ENCODE peak calls at places on chromosome 5, in eight cellular contexts. One of them, this sample, is unnamed.

GRCh38 chr5:173884402-173885053 is 3.6 kb upstream of the CPEB4 start:
- DNase-seq in sigmoid colon: no peak
- DNase-seq in K562: peak; percentile 51
- DNase-seq in upper lobe of left lung: no peak
- DNase-seq in transverse colon: peak; percentile 77
- DNase-seq in endothelial cell of umbilical vein: no peak
- DNase-seq in prostate gland: no peak
- DNase-seq in esophagus muscularis mucosa: no peak
- DNase-seq in this sample: no peak

GRCh38 chr5:147628054-147628895 is 118.4 kb upstream of the DPYSL3 start:
- DNase-seq in sigmoid colon: no peak
- DNase-seq in K562: peak; percentile 23
- DNase-seq in upper lobe of left lung: no peak
- DNase-seq in transverse colon: peak; percentile 61
- DNase-seq in endothelial cell of umbilical vein: peak; percentile 76
- DNase-seq in prostate gland: peak; percentile 60
- DNase-seq in esophagus muscularis mucosa: no peak
- DNase-seq in this sample: peak; percentile 53

GRCh38 chr5:132009706-132010405 is 1.6 kb downstream of the ACSL6 start:
- DNase-seq in sigmoid colon: peak; percentile 26
- DNase-seq in K562: no peak
- DNase-seq in upper lobe of left lung: no peak
- DNase-seq in transverse colon: no peak
- DNase-seq in endothelial cell of umbilical vein: no peak
- DNase-seq in prostate gland: no peak
- DNase-seq in esophagus muscularis mucosa: no peak
- DNase-seq in this sample: no peak

GRCh38 chr5:95619096-95619495 is 791 bp upstream of the GPR150 start:
- DNase-seq in sigmoid colon: no peak
- DNase-seq in K562: no peak
- DNase-seq in upper lobe of left lung: no peak
- DNase-seq in transverse colon: no peak
- DNase-seq in endothelial cell of umbilical vein: peak; percentile 45
- DNase-seq in prostate gland: no peak
- DNase-seq in esophagus muscularis mucosa: no peak
- DNase-seq in this sample: no peak

GRCh38 chr5:40486437-40487270 is 193.1 kb upstream of the PTGER4 start:
- DNase-seq in sigmoid colon: no peak
- DNase-seq in K562: no peak
- DNase-seq in upper lobe of left lung: no peak
- DNase-seq in transverse colon: no peak
- DNase-seq in endothelial cell of umbilical vein: no peak
- DNase-seq in prostate gland: no peak
- DNase-seq in esophagus muscularis mucosa: no peak
- DNase-seq in this sample: no peak

GRCh38 chr5:115626444-115626823 is 598 bp upstream of the TMED7 start:
- DNase-seq in sigmoid colon: no peak
- DNase-seq in K562: peak; percentile 21
- DNase-seq in upper lobe of left lung: no peak
- DNase-seq in transverse colon: no peak
- DNase-seq in endothelial cell of umbilical vein: no peak
- DNase-seq in prostate gland: no peak
- DNase-seq in esophagus muscularis mucosa: peak; percentile 92
- DNase-seq in this sample: peak; percentile 22

GRCh38 chr5:31825775-31826068 is 186.8 kb downstream of the PDZD2 start:
- DNase-seq in sigmoid colon: no peak
- DNase-seq in K562: no peak
- DNase-seq in upper lobe of left lung: no peak
- DNase-seq in transverse colon: no peak
- DNase-seq in endothelial cell of umbilical vein: no peak
- DNase-seq in prostate gland: no peak
- DNase-seq in esophagus muscularis mucosa: no peak
- DNase-seq in this sample: no peak

GRCh38 chr5:37834542-37835399 is 5.1 kb downstream of the GDNF start:
- DNase-seq in sigmoid colon: peak; percentile 74
- DNase-seq in K562: no peak
- DNase-seq in upper lobe of left lung: peak; percentile 82
- DNase-seq in transverse colon: no peak
- DNase-seq in endothelial cell of umbilical vein: no peak
- DNase-seq in prostate gland: no peak
- DNase-seq in esophagus muscularis mucosa: no peak
- DNase-seq in this sample: no peak

GRCh38 chr5:41636605-41637004 is 126.2 kb upstream of the PLCXD3 start:
- DNase-seq in sigmoid colon: no peak
- DNase-seq in K562: peak; percentile 27
- DNase-seq in upper lobe of left lung: no peak
- DNase-seq in transverse colon: no peak
- DNase-seq in endothelial cell of umbilical vein: peak; percentile 8
- DNase-seq in prostate gland: no peak
- DNase-seq in esophagus muscularis mucosa: no peak
- DNase-seq in this sample: no peak

GRCh38 chr5:33438996-33439395 is 1.8 kb upstream of the TARS1 start:
- DNase-seq in sigmoid colon: no peak
- DNase-seq in K562: no peak
- DNase-seq in upper lobe of left lung: no peak
- DNase-seq in transverse colon: no peak
- DNase-seq in endothelial cell of umbilical vein: no peak
- DNase-seq in prostate gland: no peak
- DNase-seq in esophagus muscularis mucosa: no peak
- DNase-seq in this sample: no peak

GRCh38 chr5:123422433-123423277 is 548 bp downstream of the CEP120 start:
- DNase-seq in sigmoid colon: no peak
- DNase-seq in K562: no peak
- DNase-seq in upper lobe of left lung: no peak
- DNase-seq in transverse colon: no peak
- DNase-seq in endothelial cell of umbilical vein: peak; percentile 64
- DNase-seq in prostate gland: peak; percentile 11
- DNase-seq in esophagus muscularis mucosa: no peak
- DNase-seq in this sample: peak; percentile 18

GRCh38 chr5:13278148-13278547 is 666.3 kb downstream of the DNAH5 start:
- DNase-seq in sigmoid colon: no peak
- DNase-seq in K562: peak; percentile 22
- DNase-seq in upper lobe of left lung: no peak
- DNase-seq in transverse colon: no peak
- DNase-seq in endothelial cell of umbilical vein: no peak
- DNase-seq in prostate gland: no peak
- DNase-seq in esophagus muscularis mucosa: no peak
- DNase-seq in this sample: no peak

GRCh38 chr5:83472508-83473343 is 1.2 kb downstream of the VCAN start:
- DNase-seq in sigmoid colon: peak; percentile 83
- DNase-seq in K562: peak; percentile 12
- DNase-seq in upper lobe of left lung: peak; percentile 88
- DNase-seq in transverse colon: peak; percentile 16
- DNase-seq in endothelial cell of umbilical vein: no peak
- DNase-seq in prostate gland: no peak
- DNase-seq in esophagus muscularis mucosa: no peak
- DNase-seq in this sample: no peak

GRCh38 chr5:169157064-169157463 is 143.9 kb downstream of the SLIT3 start:
- DNase-seq in sigmoid colon: no peak
- DNase-seq in K562: no peak
- DNase-seq in upper lobe of left lung: no peak
- DNase-seq in transverse colon: no peak
- DNase-seq in endothelial cell of umbilical vein: no peak
- DNase-seq in prostate gland: no peak
- DNase-seq in esophagus muscularis mucosa: no peak
- DNase-seq in this sample: no peak

GRCh38 chr5:157447246-157447645 is 12.8 kb upstream of the NIPAL4 start:
- DNase-seq in sigmoid colon: no peak
- DNase-seq in K562: no peak
- DNase-seq in upper lobe of left lung: peak; percentile 64
- DNase-seq in transverse colon: peak; percentile 76
- DNase-seq in endothelial cell of umbilical vein: no peak
- DNase-seq in prostate gland: peak; percentile 52
- DNase-seq in esophagus muscularis mucosa: no peak
- DNase-seq in this sample: no peak

GRCh38 chr5:10301842-10302610 is 5.7 kb downstream of the CMBL start:
- DNase-seq in sigmoid colon: peak; percentile 84
- DNase-seq in K562: no peak
- DNase-seq in upper lobe of left lung: peak; percentile 87
- DNase-seq in transverse colon: peak; percentile 94
- DNase-seq in endothelial cell of umbilical vein: no peak
- DNase-seq in prostate gland: peak; percentile 91
- DNase-seq in esophagus muscularis mucosa: no peak
- DNase-seq in this sample: no peak

GRCh38 chr5:147140558-147140957 is 94.3 kb upstream of the STK32A start:
- DNase-seq in sigmoid colon: no peak
- DNase-seq in K562: no peak
- DNase-seq in upper lobe of left lung: no peak
- DNase-seq in transverse colon: no peak
- DNase-seq in endothelial cell of umbilical vein: no peak
- DNase-seq in prostate gland: no peak
- DNase-seq in esophagus muscularis mucosa: no peak
- DNase-seq in this sample: no peak

GRCh38 chr5:673140-673836 is 19.9 kb downstream of the TPPP start:
- DNase-seq in sigmoid colon: peak; percentile 63
- DNase-seq in K562: no peak
- DNase-seq in upper lobe of left lung: peak; percentile 68
- DNase-seq in transverse colon: no peak
- DNase-seq in endothelial cell of umbilical vein: no peak
- DNase-seq in prostate gland: no peak
- DNase-seq in esophagus muscularis mucosa: no peak
- DNase-seq in this sample: no peak

GRCh38 chr5:179800696-179801201 is 5.9 kb downstream of the MGAT4B start:
- DNase-seq in sigmoid colon: peak; percentile 68
- DNase-seq in K562: peak; percentile 53
- DNase-seq in upper lobe of left lung: no peak
- DNase-seq in transverse colon: no peak
- DNase-seq in endothelial cell of umbilical vein: no peak
- DNase-seq in prostate gland: no peak
- DNase-seq in esophagus muscularis mucosa: no peak
- DNase-seq in this sample: no peak

GRCh38 chr5:179801304-179802206 is 5.1 kb downstream of the MGAT4B start:
- DNase-seq in sigmoid colon: peak; percentile 91
- DNase-seq in K562: peak; percentile 59
- DNase-seq in upper lobe of left lung: peak; percentile 90
- DNase-seq in transverse colon: peak; percentile 88
- DNase-seq in endothelial cell of umbilical vein: peak; percentile 63
- DNase-seq in prostate gland: peak; percentile 60
- DNase-seq in esophagus muscularis mucosa: no peak
- DNase-seq in this sample: no peak

GRCh38 chr5:179799644-179799973 is 5.8 kb downstream of the LTC4S start:
- DNase-seq in sigmoid colon: peak; percentile 61
- DNase-seq in K562: no peak
- DNase-seq in upper lobe of left lung: no peak
- DNase-seq in transverse colon: no peak
- DNase-seq in endothelial cell of umbilical vein: no peak
- DNase-seq in prostate gland: no peak
- DNase-seq in esophagus muscularis mucosa: no peak
- DNase-seq in this sample: no peak

GRCh38 chr5:179798771-179799643 is 5.2 kb downstream of the LTC4S start:
- DNase-seq in sigmoid colon: peak; percentile 63
- DNase-seq in K562: no peak
- DNase-seq in upper lobe of left lung: no peak
- DNase-seq in transverse colon: no peak
- DNase-seq in endothelial cell of umbilical vein: no peak
- DNase-seq in prostate gland: no peak
- DNase-seq in esophagus muscularis mucosa: no peak
- DNase-seq in this sample: no peak

DNA sequence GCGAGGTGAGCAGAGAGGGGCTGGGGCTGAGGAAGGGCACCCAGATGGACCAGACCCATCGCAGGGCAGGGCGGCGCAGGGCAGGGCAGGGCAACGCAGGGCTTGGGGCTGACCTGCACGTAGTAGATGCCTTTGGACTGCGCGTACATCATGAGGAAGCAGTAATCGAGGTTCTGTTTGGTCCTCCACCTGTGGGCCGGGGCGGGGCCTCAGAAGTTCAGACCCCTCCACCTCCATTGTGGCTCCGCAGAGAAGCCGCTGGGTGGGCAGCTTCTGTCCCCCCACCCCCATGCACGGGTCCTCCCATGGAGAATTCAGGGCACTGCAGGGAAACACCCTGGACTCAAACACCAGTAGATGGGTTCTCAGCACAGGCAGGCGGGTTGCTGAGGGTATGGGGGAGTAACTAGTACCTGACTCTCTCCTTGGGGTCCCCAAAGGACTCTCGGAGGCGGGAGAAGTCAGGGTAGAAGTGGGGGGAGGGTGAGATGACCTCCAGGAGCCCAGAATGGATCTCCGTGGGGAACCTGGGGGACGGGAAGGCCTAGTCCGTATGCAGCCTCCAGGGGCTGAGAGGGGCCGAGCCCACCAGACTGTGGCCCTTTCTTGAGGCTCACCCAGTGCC is 6.4 kb downstream of the LTC4S start:
- DNase-seq in sigmoid colon: peak; percentile 59
- DNase-seq in K562: no peak
- DNase-seq in upper lobe of left lung: peak; percentile 69
- DNase-seq in transverse colon: no peak
- DNase-seq in endothelial cell of umbilical vein: no peak
- DNase-seq in prostate gland: no peak
- DNase-seq in esophagus muscularis mucosa: no peak
- DNase-seq in this sample: no peak
- H3K4me1 ChIP-seq in sigmoid colon: peaks cover 53% of the 10 kb centered on the region
- H3K4me1 ChIP-seq in K562: peaks cover 20% of the 10 kb centered on the region
- H3K4me1 ChIP-seq in upper lobe of left lung: peaks cover 35% of the 10 kb centered on the region
- H3K4me1 ChIP-seq in transverse colon: peaks cover 42% of the 10 kb centered on the region
- H3K4me1 ChIP-seq in endothelial cell of umbilical vein: peaks cover 22% of the 10 kb centered on the region
- H3K4me1 ChIP-seq in prostate gland: peaks cover 9% of the 10 kb centered on the region
- H3K4me1 ChIP-seq in esophagus muscularis mucosa: peaks cover 70% of the 10 kb centered on the region
- H3K4me1 ChIP-seq in this sample: peaks cover 34% of the 10 kb centered on the region

GRCh38 chr5:178429541-178430186 is 160.5 kb downstream of the COL23A1 start:
- DNase-seq in sigmoid colon: no peak
- DNase-seq in K562: no peak
- DNase-seq in upper lobe of left lung: no peak
- DNase-seq in transverse colon: no peak
- DNase-seq in endothelial cell of umbilical vein: no peak
- DNase-seq in prostate gland: peak; percentile 56
- DNase-seq in esophagus muscularis mucosa: peak; percentile 86
- DNase-seq in this sample: no peak
- TF ChIP-seq POLR2AphosphoS5 in sigmoid colon: no peak
- TF ChIP-seq POLR2AphosphoS5 in K562: no peak
- TF ChIP-seq POLR2AphosphoS5 in upper lobe of left lung: no peak
- TF ChIP-seq POLR2AphosphoS5 in transverse colon: no peak
- TF ChIP-seq POLR2AphosphoS5 in endothelial cell of umbilical vein: no peak
- TF ChIP-seq POLR2AphosphoS5 in prostate gland: peak; percentile 63
- TF ChIP-seq POLR2AphosphoS5 in esophagus muscularis mucosa: no peak
- TF ChIP-seq POLR2AphosphoS5 in this sample: no peak

GRCh38 chr5:139873033-139873794 is 77.6 kb downstream of the PSD2 start:
- DNase-seq in sigmoid colon: no peak
- DNase-seq in K562: no peak
- DNase-seq in upper lobe of left lung: no peak
- DNase-seq in transverse colon: no peak
- DNase-seq in endothelial cell of umbilical vein: no peak
- DNase-seq in prostate gland: no peak
- DNase-seq in esophagus muscularis mucosa: no peak
- DNase-seq in this sample: no peak
- H3K4me1 ChIP-seq in sigmoid colon: no peaks in the 10 kb centered on the region
- H3K4me1 ChIP-seq in K562: peaks cover 7% of the 10 kb centered on the region
- H3K4me1 ChIP-seq in upper lobe of left lung: no peaks in the 10 kb centered on the region
- H3K4me1 ChIP-seq in transverse colon: no peaks in the 10 kb centered on the region
- H3K4me1 ChIP-seq in endothelial cell of umbilical vein: no peaks in the 10 kb centered on the region
- H3K4me1 ChIP-seq in prostate gland: peaks cover 10% of the 10 kb centered on the region
- H3K4me1 ChIP-seq in esophagus muscularis mucosa: no peaks in the 10 kb centered on the region
- H3K4me1 ChIP-seq in this sample: no peaks in the 10 kb centered on the region

DNA sequence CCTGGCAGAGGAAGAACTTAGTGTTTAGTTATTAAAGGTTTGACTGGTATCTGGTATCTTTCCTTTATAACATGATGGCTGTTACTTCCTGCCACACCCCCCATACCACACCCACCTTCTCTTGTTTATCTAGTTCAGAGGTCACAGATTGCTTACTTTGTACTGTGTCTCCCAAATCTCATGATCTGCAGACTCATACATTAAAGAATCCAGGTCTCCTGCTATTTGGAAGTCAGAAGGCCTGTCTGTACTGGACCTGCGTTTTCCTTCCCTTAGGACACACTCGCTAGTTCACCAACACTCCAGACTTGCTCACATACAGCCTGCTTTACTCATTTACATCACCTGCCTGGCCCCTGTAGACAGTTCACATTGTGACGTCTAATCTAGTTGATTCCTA is 39.3 kb downstream of the NUDT12 start:
- DNase-seq in sigmoid colon: no peak
- DNase-seq in K562: no peak
- DNase-seq in upper lobe of left lung: no peak
- DNase-seq in transverse colon: peak; percentile 78
- DNase-seq in endothelial cell of umbilical vein: no peak
- DNase-seq in prostate gland: no peak
- DNase-seq in esophagus muscularis mucosa: no peak
- DNase-seq in this sample: no peak
- TF ChIP-seq POLR2AphosphoS5 in sigmoid colon: no peak
- TF ChIP-seq POLR2AphosphoS5 in K562: no peak
- TF ChIP-seq POLR2AphosphoS5 in upper lobe of left lung: no peak
- TF ChIP-seq POLR2AphosphoS5 in transverse colon: peak; percentile 32
- TF ChIP-seq POLR2AphosphoS5 in endothelial cell of umbilical vein: no peak
- TF ChIP-seq POLR2AphosphoS5 in prostate gland: no peak
- TF ChIP-seq POLR2AphosphoS5 in esophagus muscularis mucosa: no peak
- TF ChIP-seq POLR2AphosphoS5 in this sample: no peak